ENCODE peak calls at places on chromosomes 13 and 19, in seven cellular contexts. G is AG04450; Z is cardiac fibroblast; E is Karpas-422; Q is right cardiac atrium; B is DND-41; J is effector memory CD4-positive, alpha-beta T cell. I is an unnamed sample.

GRCh38 chr13:91078093-91078679 is 269.3 kb upstream of the MIR17HG start:
- DNase-seq in B (no peak), J (no peak), Z (peak), E (peak), Q (no peak), G (no peak), I (no peak)

GRCh38 chr13:99351772-99352171 is 44.6 kb upstream of the GPR183 start:
- DNase-seq in B (no peak), Z (no peak), J (no peak), G (no peak), Q (no peak), E (no peak), I (no peak)

GRCh38 chr13:99796175-99796819 is 175.3 kb downstream of the ZIC5 start:
- DNase-seq in J (no peak), B (peak), Z (peak), G (peak), Q (no peak), E (peak), I (no peak)

GRCh38 chr19:47035127-47035494 is 13.3 kb downstream of the TMEM160 start:
- DNase-seq in E (peak), J (no peak), B (no peak), Z (no peak), G (no peak), Q (no peak), I (no peak)

GRCh38 chr13:98819382-98819781 is 66.9 kb upstream of the SLC15A1 start:
- DNase-seq in Q (no peak), E (no peak), B (no peak), Z (no peak), J (no peak), G (no peak), I (no peak)

GRCh38 chr13:28421674-28422410 is 73.1 kb downstream of the FLT1 start:
- DNase-seq in E (no peak), Q (no peak), G (no peak), Z (no peak), J (no peak), B (no peak), I (no peak)

GRCh38 chr19:47239152-47239551 is 8.2 kb upstream of the BBC3 start:
- DNase-seq in B (no peak), J (no peak), E (no peak), Z (peak), Q (no peak), G (no peak), I (no peak)

GRCh38 chr19:9671654-9672053 is 3.2 kb downstream of the ZNF562 start:
- DNase-seq in B (no peak), E (no peak), Q (no peak), Z (peak), J (no peak), G (no peak), I (no peak)

GRCh38 chr13:79382545-79383275 is 23.3 kb downstream of the RBM26 start:
- DNase-seq in E (no peak), Z (no peak), B (no peak), J (no peak), G (no peak), Q (no peak), I (no peak)
- H3K4me3 ChIP-seq in E (no peak), Z (no peak), B (no peak), J (no peak), G (no peak), Q (no peak), I (no peak)

DNA sequence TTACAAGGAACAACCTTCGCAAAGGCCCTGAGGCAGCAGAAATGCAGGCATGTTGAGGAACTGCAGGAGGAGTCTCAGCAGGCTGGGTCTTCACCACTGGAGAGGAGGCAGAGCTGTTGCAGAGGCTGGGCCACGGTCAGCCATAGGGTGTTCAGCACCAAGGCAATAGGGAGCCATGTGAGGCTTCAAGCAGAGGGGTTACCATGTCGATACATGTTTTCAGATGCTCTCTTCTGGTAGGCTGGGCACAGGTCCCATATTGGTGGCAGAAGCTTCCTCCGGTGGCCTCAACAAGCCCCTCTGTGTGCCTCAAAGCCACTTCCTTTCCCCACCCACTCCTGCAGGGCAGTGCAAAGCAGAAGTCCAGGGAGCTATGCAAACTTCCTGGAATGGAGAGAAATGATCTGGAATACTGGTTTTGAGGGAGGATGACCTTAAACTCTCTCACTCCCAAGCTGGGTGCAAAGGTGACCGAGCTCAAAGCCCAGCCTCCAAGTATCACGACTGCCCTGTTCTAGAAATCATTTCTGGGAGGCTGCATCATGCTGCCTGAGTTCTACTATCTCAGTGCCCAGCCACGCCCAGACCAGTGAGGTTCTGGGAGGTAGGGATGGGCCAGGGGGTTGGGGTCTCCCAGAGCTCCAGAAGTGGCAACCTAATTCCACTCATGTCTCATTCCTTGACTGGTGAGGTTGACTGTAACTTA is at the start of gene FUT6:
- DNase-seq in J (no peak), B (no peak), G (no peak), Q (no peak), Z (no peak), E (no peak), I (no peak)
- H3K4me3 ChIP-seq in J (no peak), B (no peak), G (no peak), Q (no peak), Z (no peak), E (no peak), I (no peak)

DNA sequence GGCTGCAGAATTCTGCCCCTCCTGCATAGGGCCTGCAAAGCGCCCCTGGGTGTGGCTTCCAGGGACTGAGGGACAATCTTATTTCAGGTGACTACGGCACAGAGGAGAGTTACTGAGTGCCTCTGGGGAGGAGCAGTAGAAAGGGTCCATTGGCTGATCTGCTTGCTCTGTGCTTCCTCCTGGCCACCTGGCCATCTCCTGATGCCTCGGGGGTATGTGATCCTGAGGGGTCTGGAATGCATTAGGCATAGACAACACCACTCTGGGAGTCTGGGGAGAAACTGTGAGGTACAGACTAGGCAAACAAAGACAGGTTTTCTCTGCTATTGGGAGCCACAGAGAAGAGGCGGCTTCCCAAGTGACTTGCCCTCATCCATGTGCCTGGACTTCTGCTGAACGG is 2.8 kb downstream of the KCTD15 start:
- DNase-seq in J (no peak), Q (no peak), Z (no peak), G (no peak), B (no peak), E (no peak), I (no peak)
- H3K4me3 ChIP-seq in J (no peak), Q (no peak), Z (no peak), G (no peak), B (no peak), E (no peak), I (no peak)

GRCh38 chr13:52899206-52899605 is 50.8 kb upstream of the PCDH8 start:
- DNase-seq in J (no peak), Z (no peak), E (no peak), Q (no peak), G (no peak), B (no peak), I (no peak)

GRCh38 chr13:52906122-52906903 is 57.9 kb upstream of the PCDH8 start:
- DNase-seq in G (no peak), E (no peak), Z (no peak), Q (no peak), J (no peak), B (no peak), I (no peak)

DNA sequence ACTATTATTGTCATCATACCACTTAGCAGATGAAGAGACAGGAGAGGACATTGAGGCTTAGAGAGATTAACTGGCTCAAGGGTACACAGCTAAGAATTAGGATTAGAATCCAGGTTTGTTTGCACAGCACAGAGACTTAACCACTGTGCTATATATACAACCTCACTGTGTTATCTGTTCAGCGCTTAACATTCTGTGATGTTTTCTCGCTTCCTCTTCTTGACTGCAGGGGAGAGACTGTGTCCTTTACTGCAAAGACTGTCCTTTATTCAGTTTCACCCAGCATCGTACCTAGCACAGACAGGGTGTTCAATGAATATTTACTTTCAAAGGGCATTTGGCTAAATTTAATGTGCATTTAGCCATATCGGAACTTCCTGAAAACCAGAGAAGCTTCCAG is 54.9 kb upstream of the PCDH8 start:
- DNase-seq in Z (no peak), J (no peak), B (no peak), Q (no peak), E (peak), G (no peak), I (no peak)
- H3K4me3 ChIP-seq in Z (no peak), J (no peak), B (no peak), Q (no peak), E (peak), G (no peak), I (no peak)

GRCh38 chr13:23367907-23368306 is 65.6 kb downstream of the SACS start:
- DNase-seq in Z (no peak), B (no peak), J (no peak), G (no peak), E (no peak), Q (no peak), I (no peak)

GRCh38 chr13:23378009-23378632 is 55.4 kb downstream of the SACS start:
- DNase-seq in J (peak), Z (peak), Q (peak), G (peak), E (peak), B (peak), I (no peak)

GRCh38 chr13:23375007-23375971 is 58.2 kb downstream of the SACS start:
- DNase-seq in J (peak), B (peak), E (peak), G (peak), Z (peak), Q (peak), I (no peak)

GRCh38 chr13:23377603-23378002 is 55.9 kb downstream of the SACS start:
- DNase-seq in B (no peak), G (no peak), Q (peak), Z (no peak), J (no peak), E (no peak), I (no peak)

DNA sequence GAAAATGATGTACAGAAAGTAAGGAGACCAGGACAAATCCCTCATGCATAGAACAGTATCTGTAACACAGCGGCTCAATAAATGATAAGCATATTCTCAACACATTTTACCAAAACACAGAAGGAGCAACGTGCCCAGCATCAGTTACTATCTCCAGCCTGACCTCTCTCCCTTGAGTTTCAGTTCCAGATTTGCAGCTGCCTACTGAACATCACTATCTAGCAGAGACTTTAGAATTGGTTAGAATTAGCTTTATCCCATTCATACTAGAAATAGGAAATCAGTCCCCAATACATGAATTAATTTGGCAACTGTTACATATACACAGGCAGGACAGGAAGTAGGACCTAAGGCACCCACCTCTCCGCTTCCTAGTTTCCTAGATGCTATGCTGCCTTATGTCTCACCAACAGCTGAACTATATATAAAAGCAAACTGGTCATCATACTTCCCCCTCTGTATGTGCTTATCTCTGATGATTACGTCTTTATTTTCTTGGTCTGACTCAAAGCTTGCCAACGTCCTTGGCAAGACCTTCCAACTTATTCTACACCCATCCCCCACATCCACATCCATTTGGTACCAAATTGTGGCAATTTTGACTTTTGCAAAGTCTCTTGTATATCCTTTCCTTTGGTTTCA is 61.1 kb downstream of the SACS start:
- DNase-seq in E (no peak), Q (no peak), Z (peak), B (no peak), G (no peak), J (no peak), I (no peak)
- H3K4me3 ChIP-seq in E (peak), Q (no peak), Z (no peak), B (no peak), G (peak), J (no peak), I (no peak)

GRCh38 chr13:38369058-38369457 is 19.4 kb downstream of the UFM1 start:
- DNase-seq in B (no peak), Z (no peak), Q (no peak), G (no peak), J (no peak), E (no peak), I (no peak)
- H3K4me3 ChIP-seq in B (no peak), Z (no peak), Q (no peak), G (no peak), J (no peak), E (no peak), I (no peak)

GRCh38 chr13:49714757-49715156 is 23.5 kb upstream of the EBPL start:
- DNase-seq in Q (no peak), G (no peak), J (no peak), Z (no peak), E (peak), B (no peak), I (no peak)
- H3K4me3 ChIP-seq in Q (no peak), G (no peak), J (no peak), Z (no peak), E (no peak), B (no peak), I (no peak)

GRCh38 chr13:46119883-46120614 is 15.2 kb upstream of the CPB2 start:
- DNase-seq in E (no peak), B (no peak), G (no peak), J (no peak), Q (no peak), Z (peak), I (no peak)
- H3K4me3 ChIP-seq in E (no peak), B (no peak), G (no peak), J (no peak), Q (no peak), Z (no peak), I (no peak)

GRCh38 chr13:32837307-32837972 is 178.8 kb upstream of the KL start:
- DNase-seq in E (peak), G (no peak), J (no peak), Q (no peak), B (no peak), Z (no peak), I (peak)
- H3K4me3 ChIP-seq in E (no peak), G (no peak), J (no peak), Q (no peak), B (no peak), Z (no peak), I (no peak)

GRCh38 chr19:746208-746819 is 4.6 kb upstream of the MISP start:
- DNase-seq in G (no peak), B (no peak), E (no peak), Q (no peak), Z (no peak), J (no peak), I (no peak)

GRCh38 chr19:742540-743075 is 8.3 kb upstream of the MISP start:
- DNase-seq in Z (no peak), J (no peak), G (no peak), B (no peak), Q (no peak), E (no peak), I (no peak)

GRCh38 chr19:741506-742131 is 9.3 kb upstream of the MISP start:
- DNase-seq in E (peak), B (peak), Z (no peak), J (no peak), Q (no peak), G (no peak), I (no peak)

GRCh38 chr19:739998-740715 is 10.8 kb upstream of the MISP start:
- DNase-seq in E (no peak), J (no peak), Z (no peak), B (no peak), G (no peak), Q (no peak), I (no peak)

DNA sequence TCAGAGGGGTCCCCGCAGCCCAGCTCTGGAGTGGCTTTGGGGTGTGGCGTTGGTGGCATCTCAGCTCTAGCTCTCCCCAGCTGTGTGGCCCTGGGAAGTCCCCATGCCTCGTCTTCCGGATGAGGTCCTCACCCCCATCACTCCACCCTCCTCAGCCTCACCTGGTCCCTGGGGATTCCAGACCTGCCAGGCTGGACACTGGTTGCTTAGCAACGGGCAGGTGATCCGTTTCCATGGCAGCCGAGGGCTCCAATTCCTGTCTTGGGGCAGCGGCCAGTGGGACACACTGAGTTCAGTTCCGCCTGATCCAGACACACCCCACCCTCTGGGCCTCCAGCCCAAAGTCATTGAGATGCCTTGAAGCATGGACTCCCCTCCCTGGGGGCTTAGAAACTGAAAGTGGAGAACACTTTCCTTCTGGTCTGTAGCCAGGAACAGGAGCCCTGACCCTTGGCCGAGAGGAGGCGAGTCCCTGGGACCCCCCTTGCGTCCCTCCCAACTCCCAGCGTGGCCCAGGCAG is 7.7 kb upstream of the MISP start:
- DNase-seq in J (no peak), Z (peak), B (no peak), G (no peak), E (no peak), Q (no peak), I (no peak)
- H3K4me3 ChIP-seq in J (no peak), Z (no peak), B (no peak), G (no peak), E (no peak), Q (no peak), I (no peak)